ENCODE peak calls at places on chromosomes 2 and 18, in ten cellular contexts. R is brain microvascular endothelial cell, S is CD14-positive monocyte, V is astrocyte of the spinal cord, B is activated T-cell treated with anti-CD3 and anti-CD28 coated beads for 1 hour, K is heart right ventricle, G is amniotic stem cell, Z is NCI-H2029 treated with DMSO at 0.1 percent for 48 hours, Y is Right ventricle myocardium inferior, W is HEK293T. L is an unnamed sample.

GRCh38 chr2:104118889-104119288 is 735.0 kb upstream of the POU3F3 start:
- DNase-seq in W (no peak), Y (no peak), Z (no peak), K (no peak), R (no peak), V (no peak), B (no peak), S (no peak), G (no peak), L (no peak)

GRCh38 chr2:150903461-150903860 is 358.2 kb downstream of the RBM43 start:
- DNase-seq in K (no peak), R (no peak), V (no peak), B (no peak), S (no peak), G (no peak), Y (no peak), W (no peak), Z (no peak), L (no peak)

GRCh38 chr18:79962835-79963657 is 1.4 kb upstream of the HSBP1L1 start:
- DNase-seq in R (no peak), V (no peak), G (no peak), Z (no peak), Y (no peak), K (no peak), B (no peak), S (no peak), W (no peak), L (no peak)

GRCh38 chr18:499351-500229 is 911 bp downstream of the COLEC12 start:
- DNase-seq in Z (no peak), V (peak; percentile 71), B (no peak), R (peak; percentile 90), W (peak; percentile 23), G (peak; percentile 77), K (no peak), S (no peak), Y (no peak), L (no peak)

GRCh38 chr2:127901339-127902072 is 15.8 kb upstream of the AMMECR1L start:
- DNase-seq in G (no peak), K (peak; percentile 75), S (no peak), Z (no peak), V (peak; percentile 34), Y (peak; percentile 85), B (no peak), W (no peak), R (peak; percentile 11), L (peak; percentile 83)

GRCh38 chr2:237149425-237149824 is 63.7 kb downstream of the COPS8 start:
- DNase-seq in S (no peak), B (no peak), R (no peak), Y (no peak), W (no peak), K (no peak), Z (no peak), V (no peak), G (no peak), L (no peak)

GRCh38 chr18:49837889-49838288 is 24.6 kb upstream of the ACAA2 start:
- DNase-seq in K (no peak), R (no peak), Y (no peak), B (no peak), V (no peak), G (no peak), W (no peak), S (no peak), Z (no peak), L (no peak)

GRCh38 chr18:44682871-44683221 is 2.2 kb downstream of the SETBP1 start:
- DNase-seq in G (no peak), Y (no peak), V (peak; percentile 38), R (no peak), B (no peak), K (no peak), S (no peak), Z (peak; percentile 71), W (no peak), L (no peak)

GRCh38 chr18:10936211-10937053 is 212.9 kb downstream of the PIEZO2 start:
- DNase-seq in G (peak; percentile 4), S (no peak), V (no peak), Y (no peak), W (no peak), B (no peak), R (no peak), Z (no peak), K (no peak), L (no peak)

GRCh38 chr2:14303366-14304115 is 329.0 kb upstream of the LRATD1 start:
- DNase-seq in Z (no peak), S (no peak), G (no peak), Y (no peak), V (no peak), K (no peak), R (no peak), B (no peak), W (no peak), L (no peak)

GRCh38 chr2:202090530-202090929 is 17.5 kb downstream of the KIAA2012 start:
- DNase-seq in Z (no peak), V (no peak), B (no peak), R (no peak), K (peak; percentile 6), W (no peak), Y (no peak), S (no peak), G (no peak), L (no peak)

GRCh38 chr2:73063909-73064875 is 7.3 kb downstream of the SFXN5 start:
- DNase-seq in Y (no peak), S (no peak), Z (no peak), R (peak; percentile 73), G (peak; percentile 33), K (no peak), W (no peak), V (peak; percentile 91), B (no peak), L (no peak)

GRCh38 chr2:60047944-60048525 is 505.4 kb downstream of the BCL11A start:
- DNase-seq in Y (peak; percentile 70), G (no peak), B (no peak), W (no peak), V (no peak), S (no peak), K (peak; percentile 62), Z (no peak), R (no peak), L (no peak)

GRCh38 chr2:176187306-176188217 is 906 bp upstream of the HOXD1 start:
- DNase-seq in W (peak; percentile 43), V (no peak), Z (peak; percentile 26), Y (no peak), K (no peak), G (no peak), R (no peak), S (no peak), B (no peak), L (no peak)

GRCh38 chr2:134138115-134138514 is 115.8 kb upstream of the MGAT5 start:
- DNase-seq in Y (no peak), R (peak; percentile 55), K (no peak), Z (no peak), S (no peak), G (no peak), V (peak; percentile 15), B (no peak), W (no peak), L (no peak)

L was measured in kidney.